ENCODE peak calls at places on chromosomes 13 and 19, in nine cellular contexts. P, N, E, H, Y, X, W, F and I are unnamed samples.

GRCh38 chr13:109652536-109652935 is 133.8 kb downstream of the IRS2 start:
- DNase-seq in H (no peak), P (no peak), X (no peak), Y (no peak), N (no peak), W (no peak), E (peak), F (peak), I (no peak)

GRCh38 chr13:110521946-110522345 is 39.6 kb downstream of the RAB20 start:
- DNase-seq in P (no peak), H (no peak), X (no peak), N (no peak), F (peak), W (no peak), E (no peak), Y (no peak), I (no peak)

GRCh38 chr13:76292031-76292430 is 594.2 kb downstream of the KCTD12 start:
- DNase-seq in E (no peak), Y (no peak), W (no peak), H (no peak), X (no peak), P (no peak), F (no peak), N (no peak), I (no peak)

GRCh38 chr13:112012004-112012704 is 54.8 kb upstream of the SOX1 start:
- DNase-seq in F (no peak), Y (no peak), P (no peak), H (no peak), E (no peak), N (no peak), X (no peak), W (no peak), I (no peak)

GRCh38 chr13:51848674-51849073 is 3.7 kb upstream of the TMEM272 start:
- DNase-seq in W (no peak), N (no peak), H (no peak), E (peak), Y (no peak), X (no peak), F (peak), P (no peak), I (no peak)

GRCh38 chr19:39997595-39998216 is 846 bp downstream of the ZNF546 start:
- DNase-seq in H (no peak), W (no peak), P (no peak), X (no peak), Y (no peak), F (peak), E (no peak), N (no peak), I (no peak)

GRCh38 chr19:48717059-48717395 is 2.5 kb downstream of the MAMSTR start:
- DNase-seq in P (no peak), W (no peak), N (no peak), Y (no peak), F (no peak), X (no peak), H (no peak), E (peak), I (no peak)

GRCh38 chr19:455031-455705 is 5.7 kb downstream of the SHC2 start:
- DNase-seq in H (no peak), E (no peak), P (no peak), N (no peak), X (no peak), Y (no peak), W (no peak), F (no peak), I (peak)

GRCh38 chr19:17339088-17339741 is 1.9 kb downstream of the GTPBP3 start:
- DNase-seq in P (no peak), X (no peak), Y (no peak), E (no peak), N (no peak), F (no peak), W (peak), H (peak), I (no peak)

GRCh38 chr13:99834246-99834645 is 137.3 kb downstream of the ZIC5 start:
- DNase-seq in W (no peak), Y (no peak), N (no peak), P (no peak), X (no peak), H (no peak), E (no peak), F (no peak), I (no peak)

GRCh38 chr19:38250821-38251563 is 5.2 kb downstream of the PPP1R14A start:
- DNase-seq in Y (no peak), X (no peak), W (no peak), E (peak), F (peak), P (no peak), H (no peak), N (no peak), I (peak)

GRCh38 chr13:76830805-76831204 is 55.4 kb downstream of the KCTD12 start:
- DNase-seq in Y (no peak), F (no peak), H (no peak), X (no peak), W (no peak), N (peak), P (no peak), E (no peak), I (no peak)

GRCh38 chr13:46605089-46605488 is 52.1 kb downstream of the LRCH1 start:
- DNase-seq in H (no peak), X (no peak), Y (no peak), F (no peak), W (no peak), P (no peak), E (no peak), N (no peak), I (no peak)

GRCh38 chr13:94780421-94780820 is 68.1 kb upstream of the SOX21 start:
- DNase-seq in N (no peak), E (no peak), W (no peak), H (no peak), F (no peak), X (no peak), P (no peak), Y (no peak), I (no peak)

GRCh38 chr19:45130888-45131615 is 29.7 kb downstream of the NKPD1 start:
- DNase-seq in P (no peak), E (no peak), H (no peak), N (peak), W (no peak), F (no peak), X (no peak), Y (peak), I (peak)

GRCh38 chr13:21074601-21075302 is 13.4 kb upstream of the LATS2 start:
- DNase-seq in H (no peak), F (peak), Y (no peak), X (no peak), W (no peak), P (no peak), N (no peak), E (peak), I (no peak)

GRCh38 chr19:38869836-38870607 is 8.1 kb downstream of the RINL start:
- DNase-seq in E (peak), Y (no peak), X (peak), F (peak), N (no peak), W (peak), H (no peak), P (peak), I (peak)

GRCh38 chr13:80486407-80486806 is 145.5 kb upstream of the SPRY2 start:
- DNase-seq in N (no peak), P (no peak), W (no peak), Y (no peak), F (no peak), X (no peak), E (no peak), H (no peak), I (no peak)

GRCh38 chr13:106561551-106562170 is 6.3 kb downstream of the ARGLU1 start:
- DNase-seq in H (no peak), W (peak), F (peak), E (peak), N (no peak), X (no peak), P (peak), Y (no peak), I (no peak)

GRCh38 chr19:13983213-13983889 is 22.8 kb downstream of the RFX1 start:
- DNase-seq in Y (no peak), F (no peak), W (no peak), X (no peak), N (no peak), P (no peak), E (no peak), H (no peak), I (no peak)